ENCODE peak calls at places on chromosomes 16 and 17, in five cellular contexts. I is IMR-90, Y is neuronal stem cell, V is H1, D is trophoblast cell. W is an unnamed sample.

GRCh38 chr17:83067718-83068261 is 11.6 kb upstream of the METRNL start:
- DNase-seq in I (peak; percentile 16), Y (no peak), V (peak; percentile 39), D (peak; percentile 53), W (no peak)

GRCh38 chr17:75808905-75809621 is 24.5 kb downstream of the UNK start:
- DNase-seq in I (peak; percentile 37), D (peak; percentile 95), Y (no peak), V (no peak), W (peak; percentile 78)

GRCh38 chr16:89297870-89298545 is 80.5 kb downstream of the ZNF778 start:
- DNase-seq in V (no peak), I (no peak), D (no peak), Y (no peak), W (no peak)

GRCh38 chr17:39152134-39152884 is 872 bp upstream of the PLXDC1 start:
- DNase-seq in D (no peak), Y (peak; percentile 37), I (no peak), V (peak; percentile 62), W (no peak)

GRCh38 chr17:71922439-71922838 is 198.4 kb upstream of the SOX9 start:
- DNase-seq in I (peak; percentile 85), D (peak; percentile 46), Y (no peak), V (no peak), W (peak; percentile 77)

GRCh38 chr17:71846561-71846960 is 274.3 kb upstream of the SOX9 start:
- DNase-seq in V (no peak), I (no peak), Y (no peak), D (no peak), W (no peak)

GRCh38 chr17:15892679-15893332 is 52.1 kb upstream of the ADORA2B start:
- DNase-seq in Y (no peak), V (no peak), I (peak; percentile 16), D (peak; percentile 86), W (peak; percentile 50)

GRCh38 chr17:33229028-33229427 is 64.1 kb downstream of the ASIC2 start:
- DNase-seq in V (no peak), Y (no peak), D (no peak), I (no peak), W (no peak)

GRCh38 chr16:89314357-89314756 is 96.9 kb downstream of the ZNF778 start:
- DNase-seq in V (no peak), Y (no peak), I (no peak), D (no peak), W (no peak)

GRCh38 chr17:14670861-14671260 is 370.0 kb downstream of the HS3ST3B1 start:
- DNase-seq in V (no peak), Y (no peak), I (no peak), D (no peak), W (no peak)

GRCh38 chr16:67951485-67951884 is 7.6 kb upstream of the LCAT start:
- DNase-seq in V (no peak), D (no peak), I (no peak), Y (no peak), W (no peak)

GRCh38 chr16:49623501-49624266 is 232.2 kb downstream of the ZNF423 start:
- DNase-seq in D (no peak), I (no peak), V (peak; percentile 24), Y (no peak), W (no peak)

GRCh38 chr16:51374790-51375189 is 223.7 kb upstream of the SALL1 start:
- DNase-seq in D (no peak), I (no peak), Y (no peak), V (no peak), W (no peak)

DNA sequence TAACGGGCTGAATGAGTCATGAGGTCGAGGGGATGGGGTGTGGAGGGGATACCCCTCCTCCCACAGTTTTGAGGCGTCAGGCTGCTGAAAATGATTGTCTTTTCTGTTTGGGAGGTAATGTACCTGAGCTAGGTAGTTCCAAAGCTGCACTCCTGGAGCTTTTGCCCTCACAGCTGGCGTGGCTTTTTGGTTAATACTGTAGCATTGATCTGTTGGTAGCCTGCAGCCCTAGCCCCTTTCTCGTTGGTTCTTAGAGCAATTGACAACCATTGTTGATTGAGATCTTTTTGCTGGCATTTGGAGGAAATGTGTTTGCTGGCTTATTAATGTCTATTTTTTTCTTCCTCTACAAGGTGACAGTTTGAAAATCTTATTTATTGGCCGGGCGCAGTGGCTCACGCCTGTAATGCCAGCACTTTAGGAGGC is 1.8 kb downstream of the ATXN2L start:
- DNase-seq in I (no peak), D (peak; percentile 6), Y (no peak), V (no peak), W (no peak)
- H4K91ac ChIP-seq in I (peak overlapping the region; percentile 97), D (peak overlapping the region; percentile 53), Y (no peak overlapping the region), V (peak overlapping the region; percentile 98), W (peak overlapping the region; percentile 60)

DNA sequence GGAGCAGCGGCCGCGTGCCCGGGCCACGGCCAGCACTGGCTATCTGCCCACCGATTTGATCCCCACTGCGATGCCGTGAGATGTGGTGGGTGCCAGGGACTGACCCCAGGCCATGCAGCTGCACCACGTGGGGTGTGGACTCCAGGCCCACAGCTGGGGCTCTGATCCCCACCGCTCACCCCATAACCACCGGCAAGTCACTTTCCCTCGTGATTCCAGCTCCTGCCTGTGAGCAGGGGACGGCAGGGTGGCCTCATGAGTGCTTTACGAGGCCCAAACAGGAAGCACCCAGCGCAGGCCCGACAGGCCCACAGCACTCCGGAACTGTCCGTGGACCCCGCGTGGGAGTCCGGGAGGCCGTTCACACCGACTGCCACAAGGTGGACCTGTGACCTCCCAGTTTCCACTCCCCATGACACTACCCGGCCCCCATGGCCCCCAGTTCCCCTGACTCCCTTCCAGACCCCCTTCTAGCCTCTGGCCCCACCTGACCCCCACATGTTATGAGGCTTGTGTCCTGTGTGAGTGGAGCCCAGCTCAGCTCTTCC is 616 bp downstream of the PTX4 start:
- DNase-seq in D (no peak), I (no peak), V (peak; percentile 41), Y (no peak), W (no peak)
- H3K4me3 ChIP-seq in D (no peak overlapping the region), I (no peak overlapping the region), V (no peak overlapping the region), Y (no peak overlapping the region), W (no peak overlapping the region)

DNA sequence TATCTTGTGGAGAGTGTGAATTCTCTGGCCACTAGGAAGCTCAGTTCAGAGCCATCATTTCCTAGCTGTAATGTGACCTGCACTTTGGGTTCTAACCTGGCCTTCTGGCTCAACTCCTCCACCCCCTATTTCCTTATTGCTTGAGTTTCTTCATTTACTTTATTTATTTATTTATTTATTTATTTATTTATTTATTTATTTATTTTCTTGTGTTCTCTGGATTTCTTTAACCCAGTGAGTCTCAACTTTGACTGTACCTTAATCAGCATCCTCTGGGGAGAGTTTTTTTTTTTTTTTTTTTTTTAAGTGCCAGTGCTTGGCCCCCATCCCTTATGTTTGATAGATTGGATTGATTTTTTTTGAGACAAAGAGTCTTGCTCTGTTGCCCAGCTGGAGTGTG is 18.1 kb downstream of the EPN2 start:
- DNase-seq in D (no peak), V (no peak), I (no peak), Y (no peak), W (no peak)
- H4K91ac ChIP-seq in D (no peak overlapping the region), V (no peak overlapping the region), I (no peak overlapping the region), Y (no peak overlapping the region), W (no peak overlapping the region)

DNA sequence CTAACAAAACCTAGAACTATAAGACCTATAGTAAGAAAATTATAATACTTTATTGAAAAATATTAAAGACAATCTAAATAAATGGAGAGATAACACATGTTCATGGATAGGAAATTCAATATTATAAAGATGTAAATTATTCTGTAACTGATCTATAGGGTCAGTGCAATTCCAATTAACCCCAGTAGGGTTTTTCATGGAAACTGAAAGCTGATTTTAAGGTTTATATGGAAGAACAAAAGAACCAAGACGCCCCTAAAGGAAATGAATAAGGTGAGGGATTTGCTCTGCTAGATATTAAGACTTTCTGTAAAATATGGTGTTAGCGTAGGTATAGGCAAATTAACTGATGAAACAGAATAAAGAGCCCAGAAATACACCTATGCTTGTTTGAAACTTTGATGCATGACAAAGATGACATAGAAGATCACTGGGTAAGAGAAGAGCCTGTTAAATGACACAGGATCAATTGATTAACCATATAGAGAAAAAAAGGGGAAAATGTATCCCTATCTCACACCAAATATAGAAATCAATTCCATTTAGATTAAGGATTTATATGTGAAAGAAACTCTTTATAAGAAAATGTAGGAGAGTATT is 3.0 kb downstream of the ICAM2 start:
- DNase-seq in D (no peak), I (no peak), V (no peak), Y (no peak), W (no peak)
- H3K4me3 ChIP-seq in D (no peak overlapping the region), I (no peak overlapping the region), V (no peak overlapping the region), Y (no peak overlapping the region), W (no peak overlapping the region)

DNA sequence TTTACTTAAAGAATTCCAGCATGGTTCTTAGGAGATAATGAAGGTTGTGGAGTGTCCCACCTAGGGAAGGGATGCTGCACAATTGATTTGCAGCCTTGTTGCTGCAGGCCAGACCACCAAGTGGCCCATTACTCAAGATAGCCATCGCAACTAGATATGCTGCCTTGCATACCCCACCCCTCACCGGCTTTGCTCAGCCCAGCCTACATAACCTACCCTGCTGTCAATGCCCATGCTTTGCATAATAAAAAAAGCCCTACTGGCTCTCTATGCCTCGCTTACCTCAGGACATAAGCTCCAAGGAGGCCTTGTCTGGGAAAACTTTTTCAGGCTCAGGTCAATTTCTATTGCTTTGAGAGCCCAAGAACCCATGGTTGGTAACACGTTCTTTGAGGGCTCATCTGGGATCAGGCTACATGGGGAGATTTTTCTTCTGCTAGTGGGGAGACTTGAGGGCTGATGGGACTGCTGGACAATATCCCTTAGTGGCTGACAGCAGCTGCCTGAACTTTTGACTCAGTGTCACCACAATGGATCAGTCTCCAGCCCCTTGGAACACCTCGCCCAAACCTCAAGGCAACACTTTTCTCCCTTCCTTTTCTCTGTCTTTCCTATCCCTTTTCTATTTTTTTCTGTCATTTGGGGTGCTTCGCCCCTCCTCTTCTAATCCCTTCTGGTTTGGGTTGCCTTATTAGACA is 38.3 kb downstream of the SCPEP1 start:
- DNase-seq in Y (no peak), D (no peak), V (no peak), I (no peak), W (no peak)
- H4K91ac ChIP-seq in Y (no peak overlapping the region), D (no peak overlapping the region), V (peak overlapping the region; percentile 99), I (no peak overlapping the region), W (no peak overlapping the region)

W was measured in mesenchymal stem cell.